ENCODE peak calls at places on chromosomes 16 and 17, in four cellular contexts. D is HCT116, B is K562, F is GM12878. L is an unnamed sample.

GRCh38 chr17:51121620-51122472 is 1.2 kb upstream of the SPAG9 start:
- DNase-seq in B (peak; percentile 91), D (peak; percentile 100), F (peak; percentile 86), L (peak; percentile 64)

GRCh38 chr17:29710891-29711418 is 88.2 kb upstream of the CORO6 start:
- DNase-seq in D (no peak), B (peak; percentile 63), F (no peak), L (no peak)

GRCh38 chr17:55005520-55005919 is 37.0 kb downstream of the STXBP4 start:
- DNase-seq in D (peak; percentile 63), B (peak; percentile 9), F (no peak), L (no peak)

GRCh38 chr16:84117482-84117843 is 721 bp upstream of the MBTPS1 start:
- DNase-seq in F (no peak), D (no peak), B (peak; percentile 43), L (no peak)

GRCh38 chr16:51305337-51305736 is 154.3 kb upstream of the SALL1 start:
- DNase-seq in B (no peak), D (no peak), F (no peak), L (no peak)

GRCh38 chr16:73878616-73879015 is 418.0 kb upstream of the PSMD7 start:
- DNase-seq in B (peak; percentile 7), F (peak; percentile 3), D (peak; percentile 52), L (no peak)

GRCh38 chr16:89187337-89188063 is 12.8 kb downstream of the SLC22A31 start:
- DNase-seq in F (no peak), B (peak; percentile 27), D (no peak), L (no peak)

GRCh38 chr17:72370819-72371218 is 250.0 kb downstream of the SOX9 start:
- DNase-seq in D (no peak), B (peak; percentile 16), F (no peak), L (no peak)

GRCh38 chr17:49850772-49851386 is 3.0 kb upstream of the TAC4 start:
- DNase-seq in B (no peak), F (no peak), D (no peak), L (peak; percentile 60)

GRCh38 chr17:79622776-79623175 is 11.9 kb upstream of the RBFOX3 start:
- DNase-seq in D (no peak), B (no peak), F (no peak), L (no peak)

GRCh38 chr16:21145738-21146137 is 4.9 kb downstream of the DNAH3 start:
- DNase-seq in F (no peak), D (no peak), B (no peak), L (no peak)

GRCh38 chr16:88789593-88789992 is 4.6 kb upstream of the PIEZO1 start:
- DNase-seq in D (no peak), F (no peak), B (no peak), L (no peak)

GRCh38 chr17:15966879-15967248 is 21.9 kb downstream of the ADORA2B start:
- DNase-seq in B (no peak), F (no peak), D (no peak), L (no peak)

GRCh38 chr16:11020388-11020787 is 76.0 kb downstream of the CLEC16A start:
- DNase-seq in D (no peak), F (no peak), B (no peak), L (no peak)

GRCh38 chr16:11017499-11017898 is 73.1 kb downstream of the CLEC16A start:
- DNase-seq in B (no peak), D (no peak), F (no peak), L (no peak)

GRCh38 chr16:11022002-11022401 is 77.6 kb downstream of the CLEC16A start:
- DNase-seq in D (no peak), B (no peak), F (no peak), L (no peak)

GRCh38 chr16:11023640-11024039 is 79.3 kb downstream of the CLEC16A start:
- DNase-seq in F (no peak), D (no peak), B (no peak), L (no peak)

DNA sequence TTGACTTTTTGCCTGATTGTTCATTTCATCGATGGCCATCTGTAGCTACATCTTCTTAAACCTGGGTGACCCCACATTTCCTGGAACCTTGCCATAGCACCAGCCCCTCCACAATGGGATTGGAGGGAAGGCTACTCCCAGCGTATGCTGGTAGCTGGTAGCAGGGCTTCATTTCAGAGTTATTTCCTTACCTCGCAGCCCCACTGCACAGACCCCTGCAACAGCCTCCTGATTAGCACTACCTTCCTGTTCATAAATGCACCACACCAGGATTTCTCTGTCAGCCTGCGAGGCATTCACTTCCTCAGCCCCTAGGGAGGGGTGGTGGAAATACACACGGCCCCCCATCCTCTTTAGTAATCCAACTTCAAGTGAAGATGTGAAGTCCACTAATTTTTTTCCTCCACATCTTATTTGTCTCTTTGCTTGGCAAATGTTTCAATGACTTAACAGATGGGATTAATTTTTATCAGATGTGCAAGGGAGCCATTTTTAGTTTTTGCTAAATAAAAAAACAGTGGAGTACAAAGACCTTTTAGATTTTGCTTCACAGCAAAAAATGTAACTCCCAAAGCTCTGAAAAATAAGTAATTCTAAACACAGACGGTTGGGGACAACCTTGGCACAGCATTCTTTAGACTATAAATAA is 76.6 kb downstream of the CLEC16A start:
- DNase-seq in D (no peak), F (no peak), B (no peak), L (no peak)
- TF ChIP-seq CEBPB in D (no peak), F (no peak), B (no peak), L (no peak)

DNA sequence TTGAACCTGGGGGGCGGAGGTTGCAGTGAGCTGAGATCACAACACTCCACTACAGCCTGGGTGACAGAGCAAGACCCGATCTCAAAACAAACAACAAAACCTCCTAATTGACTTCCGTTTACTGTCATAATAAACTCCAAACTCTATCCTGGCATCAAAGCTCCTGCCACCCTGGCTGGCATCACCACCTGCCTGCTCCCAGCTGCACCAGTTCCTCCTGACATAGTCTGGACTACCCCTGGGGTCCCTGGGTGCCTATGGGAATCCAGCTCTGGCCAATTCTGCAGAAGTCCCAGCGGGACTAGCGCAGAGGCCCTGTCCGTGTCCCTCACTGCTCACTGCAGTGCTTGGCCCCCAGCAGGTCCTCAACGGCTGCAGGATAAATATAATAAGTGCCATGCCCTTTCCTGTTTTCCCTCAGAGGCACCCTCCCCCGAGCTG is 725 bp downstream of the NTHL1 start:
- DNase-seq in D (no peak), F (no peak), B (no peak), L (no peak)
- TF ChIP-seq POLR2AphosphoS5 in D (no peak), F (no peak), B (no peak), L (no peak)

DNA sequence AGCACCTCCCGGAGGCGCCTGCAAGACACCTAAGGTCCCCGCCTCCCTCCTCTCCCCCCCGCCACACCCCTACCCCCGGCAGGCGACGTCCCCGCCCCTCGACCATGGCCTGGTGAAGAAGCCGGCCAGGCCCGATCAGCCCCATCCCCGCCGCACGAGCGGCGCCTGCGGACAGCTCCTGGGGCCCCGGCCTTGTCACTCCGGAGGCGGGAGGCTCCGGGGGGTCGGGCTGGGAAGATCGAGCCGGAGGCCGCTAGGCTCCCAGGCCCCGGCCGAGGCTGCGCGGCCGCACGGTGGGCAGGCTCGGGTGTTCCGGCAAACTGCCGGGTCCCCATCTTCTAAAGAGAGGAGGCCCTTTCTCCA is 386 bp upstream of the ACE start:
- DNase-seq in F (no peak), B (peak; percentile 81), D (no peak), L (no peak)
- TF ChIP-seq CEBPB in F (no peak), B (no peak), D (no peak), L (no peak)

GRCh38 chr17:57290955-57291354 is 34.6 kb downstream of the MSI2 start:
- DNase-seq in B (no peak), D (no peak), F (no peak), L (no peak)
- TF ChIP-seq POLR2AphosphoS5 in B (no peak), D (no peak), F (no peak), L (no peak)

GRCh38 chr16:31251435-31251834 is 8.3 kb upstream of the ITGAM start:
- DNase-seq in F (no peak), D (no peak), B (no peak), L (no peak)

GRCh38 chr16:31256466-31256865 is 3.3 kb upstream of the ITGAM start:
- DNase-seq in F (no peak), B (no peak), D (no peak), L (no peak)

GRCh38 chr16:31258366-31258765 is 1.4 kb upstream of the ITGAM start:
- DNase-seq in F (no peak), B (no peak), D (no peak), L (no peak)

GRCh38 chr16:31250782-31251384 is 8.9 kb upstream of the ITGAM start:
- DNase-seq in D (no peak), B (no peak), F (no peak), L (no peak)

DNA sequence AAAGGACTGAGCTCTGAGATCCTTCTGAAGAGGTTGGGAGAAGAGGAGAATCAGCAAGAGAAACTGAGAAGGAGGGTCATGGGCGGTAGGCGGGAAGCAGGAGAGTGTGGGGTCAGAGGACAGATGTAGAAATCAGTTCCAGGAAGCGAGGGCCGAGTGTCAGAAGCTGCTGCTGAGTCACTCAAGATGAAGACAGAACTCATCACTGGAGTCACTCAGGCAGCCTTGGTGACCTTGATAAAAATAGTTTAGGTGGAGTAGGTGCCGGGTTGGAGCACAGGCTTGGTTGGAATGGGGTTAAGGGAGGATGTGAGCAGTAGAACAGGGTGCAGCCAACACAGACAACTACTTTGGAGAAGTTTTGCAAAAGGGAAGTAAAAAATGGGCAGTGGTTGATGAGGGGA is 6.1 kb upstream of the ITGAM start:
- DNase-seq in B (peak; percentile 74), F (no peak), D (no peak), L (no peak)
- TF ChIP-seq CEBPB in B (peak; percentile 94), F (no peak), D (no peak), L (no peak)